ENCODE peak calls at places on chromosome 15, in eight cellular contexts. R is esophagus squamous epithelium, Z is stomach, S is adrenal gland, V is suprapubic skin, B is uterus, J is fibroblast of lung, L is MM.1S. Q is an unnamed sample.

GRCh38 chr15:80778964-80779657 is at the start of gene CEMIP:
- DNase-seq in R (no peak), Z (peak; percentile 82), S (peak; percentile 74), V (no peak), B (peak; percentile 22), J (peak; percentile 69), L (peak; percentile 73), Q (no peak)

GRCh38 chr15:51505251-51505650 is 117.3 kb downstream of the DMXL2 start:
- DNase-seq in R (no peak), Z (no peak), S (no peak), V (no peak), B (no peak), J (no peak), L (no peak), Q (no peak)

GRCh38 chr15:28873585-28874139 is 12.1 kb upstream of the APBA2 start:
- DNase-seq in R (no peak), Z (no peak), S (no peak), V (no peak), B (no peak), J (no peak), L (no peak), Q (no peak)

GRCh38 chr15:85867250-85867649 is 72.5 kb upstream of the KLHL25 start:
- DNase-seq in R (no peak), Z (no peak), S (no peak), V (no peak), B (no peak), J (no peak), L (no peak), Q (no peak)

GRCh38 chr15:44034933-44035624 is 160.0 kb downstream of the FRMD5 start:
- DNase-seq in R (no peak), Z (no peak), S (peak; percentile 37), V (no peak), B (no peak), J (peak; percentile 89), L (peak; percentile 59), Q (no peak)

GRCh38 chr15:67548862-67549651 is 6.6 kb downstream of the MAP2K5 start:
- DNase-seq in R (no peak), Z (peak; percentile 27), S (no peak), V (no peak), B (no peak), J (peak; percentile 15), L (no peak), Q (no peak)

GRCh38 chr15:60626051-60626450 is 147.1 kb upstream of the ICE2 start:
- DNase-seq in R (no peak), Z (no peak), S (no peak), V (no peak), B (no peak), J (no peak), L (no peak), Q (no peak)

GRCh38 chr15:76258460-76258859 is 52.8 kb downstream of the ETFA start:
- DNase-seq in R (no peak), Z (no peak), S (no peak), V (no peak), B (no peak), J (no peak), L (no peak), Q (no peak)

GRCh38 chr15:101058735-101059134 is 139.6 kb downstream of the LRRK1 start:
- DNase-seq in R (no peak), Z (peak; percentile 4), S (no peak), V (peak; percentile 52), B (no peak), J (no peak), L (no peak), Q (no peak)

GRCh38 chr15:48427960-48428547 is 96.8 kb downstream of the DUT start:
- DNase-seq in R (no peak), Z (no peak), S (no peak), V (no peak), B (no peak), J (peak; percentile 95), L (no peak), Q (no peak)

GRCh38 chr15:100588638-100589242 is 13.2 kb downstream of the LINS1 start:
- DNase-seq in R (no peak), Z (no peak), S (no peak), V (no peak), B (no peak), J (peak; percentile 17), L (no peak), Q (no peak)

GRCh38 chr15:70023769-70024491 is 73.8 kb downstream of the TLE3 start:
- DNase-seq in R (no peak), Z (peak; percentile 68), S (peak; percentile 60), V (no peak), B (peak; percentile 77), J (peak; percentile 70), L (no peak), Q (peak; percentile 34)

GRCh38 chr15:87827126-87827525 is 429.4 kb downstream of the NTRK3 start:
- DNase-seq in R (no peak), Z (no peak), S (no peak), V (no peak), B (no peak), J (peak; percentile 64), L (no peak), Q (no peak)

GRCh38 chr15:89362203-89363101 is 27.8 kb upstream of the POLG start:
- DNase-seq in R (no peak), Z (no peak), S (no peak), V (no peak), B (no peak), J (no peak), L (no peak), Q (no peak)

GRCh38 chr15:58440181-58440910 is 8.6 kb downstream of the LIPC start:
- DNase-seq in R (no peak), Z (peak; percentile 76), S (peak; percentile 71), V (no peak), B (peak; percentile 29), J (peak; percentile 71), L (no peak), Q (no peak)

GRCh38 chr15:32828507-32829186 is 110.8 kb downstream of the GREM1 start:
- DNase-seq in R (no peak), Z (no peak), S (no peak), V (no peak), B (no peak), J (peak; percentile 90), L (no peak), Q (no peak)

GRCh38 chr15:55990071-55990470 is 3.3 kb downstream of the NEDD4 start:
- DNase-seq in R (no peak), Z (no peak), S (no peak), V (no peak), B (no peak), J (no peak), L (no peak), Q (no peak)

GRCh38 chr15:77481670-77482069 is 61.0 kb downstream of the HMG20A start:
- DNase-seq in R (no peak), Z (no peak), S (no peak), V (no peak), B (no peak), J (peak; percentile 84), L (no peak), Q (no peak)

GRCh38 chr15:73244333-73244732 is 124.4 kb downstream of the HCN4 start:
- DNase-seq in R (no peak), Z (no peak), S (no peak), V (no peak), B (no peak), J (no peak), L (peak; percentile 46), Q (no peak)
- TF ChIP-seq CTCF in R (no peak), Z (no peak), S (no peak), V (no peak), B (no peak), J (no peak), L (peak; percentile 50), Q (no peak)

DNA sequence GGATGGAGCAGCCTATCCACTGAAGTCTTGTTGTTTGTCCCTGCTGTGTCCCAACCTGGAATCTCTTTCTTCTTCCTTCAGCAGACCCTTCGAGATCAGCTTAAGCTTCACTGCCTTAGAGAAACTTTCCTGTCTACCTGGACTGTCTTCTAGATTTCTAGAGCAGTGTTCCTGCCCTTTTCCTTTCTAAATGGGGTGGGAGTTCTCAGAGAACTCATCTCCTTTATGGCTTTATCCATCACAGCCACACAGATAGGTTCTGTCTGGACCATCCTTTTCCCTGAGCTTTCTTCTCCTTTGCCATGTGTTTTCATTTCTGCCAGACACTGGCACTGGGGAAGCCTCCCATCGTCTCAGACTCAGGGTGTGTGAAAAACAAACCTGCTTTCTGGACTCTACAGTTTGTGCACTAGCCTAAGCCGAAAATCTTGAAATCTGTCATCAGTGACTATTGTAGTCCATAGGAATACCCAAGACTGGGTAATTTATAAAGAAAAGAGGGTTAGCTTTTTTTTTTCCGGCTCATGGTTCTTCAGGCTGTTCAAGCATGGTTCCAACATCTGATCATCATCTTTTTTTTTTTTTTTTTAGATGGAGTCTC is 177.5 kb downstream of the PGPEP1L start:
- DNase-seq in R (no peak), Z (no peak), S (no peak), V (no peak), B (no peak), J (no peak), L (no peak), Q (no peak)
- H3K9me3 ChIP-seq in R (peaks cover 49% of the 10 kb centered on the region), Z (peaks cover 53% of the 10 kb centered on the region), S (peaks cover 17% of the 10 kb centered on the region), V (peaks cover 27% of the 10 kb centered on the region), B (no peaks in the 10 kb centered on the region), J (peaks cover 2% of the 10 kb centered on the region), L (no peaks in the 10 kb centered on the region), Q (peaks cover 41% of the 10 kb centered on the region)

DNA sequence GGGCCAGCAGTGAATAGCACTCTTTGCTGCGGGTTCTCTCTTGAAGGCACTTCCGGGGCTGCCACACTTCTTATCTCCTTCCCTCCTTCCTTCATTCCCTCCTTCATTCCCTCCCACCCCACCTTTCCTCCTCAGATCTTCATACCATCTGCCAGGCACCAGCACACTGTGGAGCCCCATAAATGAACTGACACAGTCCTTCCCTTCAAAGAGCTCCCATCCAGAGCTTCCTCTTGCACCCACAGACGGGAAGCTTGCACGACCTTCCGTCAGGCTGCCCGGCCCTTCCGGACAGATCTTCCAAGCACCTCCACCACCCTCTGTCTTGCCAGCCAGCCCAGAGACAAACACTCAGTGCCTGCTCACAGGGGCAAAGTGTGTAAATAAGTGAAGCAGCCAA is 65.4 kb upstream of the HERC1 start:
- DNase-seq in R (no peak), Z (no peak), S (no peak), V (no peak), B (no peak), J (no peak), L (no peak), Q (no peak)
- H3K36me3 ChIP-seq in R (no peaks in the 10 kb centered on the region), Z (no peaks in the 10 kb centered on the region), S (no peaks in the 10 kb centered on the region), V (no peaks in the 10 kb centered on the region), B (no peaks in the 10 kb centered on the region), J (no peaks in the 10 kb centered on the region), L (no peaks in the 10 kb centered on the region), Q (no peaks in the 10 kb centered on the region)

GRCh38 chr15:96362001-96362758 is 31.7 kb downstream of the NR2F2 start:
- DNase-seq in R (no peak), Z (no peak), S (no peak), V (no peak), B (no peak), J (no peak), L (no peak), Q (no peak)

GRCh38 chr15:96363692-96364091 is 33.2 kb downstream of the NR2F2 start:
- DNase-seq in R (no peak), Z (no peak), S (no peak), V (no peak), B (no peak), J (no peak), L (no peak), Q (no peak)

GRCh38 chr15:96361309-96362000 is 31.0 kb downstream of the NR2F2 start:
- DNase-seq in R (no peak), Z (no peak), S (no peak), V (no peak), B (peak; percentile 38), J (no peak), L (no peak), Q (no peak)

GRCh38 chr15:96360581-96361308 is 30.2 kb downstream of the NR2F2 start:
- DNase-seq in R (no peak), Z (peak; percentile 49), S (no peak), V (no peak), B (peak; percentile 57), J (no peak), L (no peak), Q (no peak)

GRCh38 chr15:96362759-96363678 is 32.5 kb downstream of the NR2F2 start:
- DNase-seq in R (no peak), Z (peak; percentile 46), S (no peak), V (no peak), B (peak; percentile 30), J (no peak), L (no peak), Q (no peak)
- TF ChIP-seq CTCF in R (no peak), Z (no peak), S (no peak), V (no peak), B (no peak), J (no peak), L (no peak), Q (no peak)

Q was measured in thoracic aorta.